ENCODE peak calls at places on chromosomes 6 and 20, in four cellular contexts. P is astrocyte, I is activated T-cell treated with anti-CD3 and anti-CD28 coated beads for 1 hour, W is T-helper 17 cell. X is an unnamed sample.
A peak's percentile ranks its signal among the peaks of the same experiment; 100 is the strongest.

GRCh38 chr6:157019733-157020132 is 242.6 kb downstream of the ARID1B start:
- DNase-seq in W (no peak), P (no peak), I (no peak), X (peak; percentile 56)

GRCh38 chr6:37871616-37872384 is 52.3 kb downstream of the ZFAND3 start:
- DNase-seq in P (no peak), I (no peak), W (no peak), X (no peak)

GRCh38 chr20:59455392-59456341 is 148.7 kb upstream of the PHACTR3 start:
- DNase-seq in P (no peak), W (no peak), I (no peak), X (no peak)

GRCh38 chr20:1807394-1807793 is 87.8 kb upstream of the SIRPA start:
- DNase-seq in W (no peak), P (no peak), I (no peak), X (no peak)

GRCh38 chr6:140300331-140300730 is 925.9 kb upstream of the CITED2 start:
- DNase-seq in I (no peak), P (no peak), W (no peak), X (no peak)

GRCh38 chr6:160930547-160931377 is 60.8 kb upstream of the MAP3K4 start:
- DNase-seq in P (peak; percentile 76), I (peak; percentile 54), W (peak; percentile 63), X (peak; percentile 82)

GRCh38 chr6:33143113-33143760 is 49.0 kb downstream of the COL11A2 start:
- DNase-seq in P (no peak), I (no peak), W (no peak), X (no peak)

GRCh38 chr6:113632220-113632864 is 224.8 kb upstream of the MARCKS start:
- DNase-seq in W (no peak), I (no peak), P (peak; percentile 93), X (peak; percentile 80)

GRCh38 chr20:57197352-57198198 is 68.9 kb downstream of the BMP7 start:
- DNase-seq in I (no peak), P (no peak), W (no peak), X (no peak)

GRCh38 chr20:31675828-31676533 is 38.3 kb downstream of the COX4I2 start:
- DNase-seq in W (no peak), I (no peak), P (peak; percentile 37), X (no peak)

GRCh38 chr6:137402143-137402542 is 92.1 kb downstream of the OLIG3 start:
- DNase-seq in P (no peak), W (no peak), I (no peak), X (no peak)

GRCh38 chr6:87082160-87082721 is 12.7 kb downstream of the CGA start:
- DNase-seq in P (no peak), W (no peak), I (no peak), X (no peak)

GRCh38 chr20:49306903-49307336 is 29.1 kb upstream of the ZNFX1 start:
- DNase-seq in W (no peak), I (no peak), P (no peak), X (no peak)

GRCh38 chr6:148146717-148147116 is 195.9 kb upstream of the SASH1 start:
- DNase-seq in W (peak; percentile 14), I (no peak), P (peak; percentile 54), X (no peak)

GRCh38 chr20:50610212-50610718 is 81.1 kb downstream of the RIPOR3 start:
- DNase-seq in W (no peak), P (no peak), I (no peak), X (no peak)

GRCh38 chr6:13886949-13887348 is 37.8 kb upstream of the RNF182 start:
- DNase-seq in P (no peak), I (no peak), W (no peak), X (no peak)

GRCh38 chr20:10387686-10388085 is 46.3 kb downstream of the MKKS start:
- DNase-seq in I (no peak), W (no peak), P (no peak), X (no peak)

GRCh38 chr6:13538084-13538483 is 36.3 kb upstream of the SIRT5 start:
- DNase-seq in I (no peak), W (no peak), P (peak; percentile 39), X (peak; percentile 51)